ENCODE peak calls at places on chromosomes 4 and X, in ten cellular contexts. A is endodermal cell, X is progenitor cell of endocrine pancreas, T is T-helper 2 cell, U is memory B cell, Y is BJ, Q is AG08396, V is SJSA1, E is tibial artery, L is lower lobe of right lung. S is an unnamed sample.

GRCh38 chrX:72470111-72470510 is 102.5 kb downstream of the HDAC8 start:
- DNase-seq in V (no peak), U (no peak), E (no peak), X (no peak), Y (no peak), L (no peak), A (no peak), Q (no peak), T (no peak), S (no peak)

GRCh38 chr4:88616275-88616996 is 24.2 kb downstream of the HERC3 start:
- DNase-seq in L (no peak), A (no peak), E (peak; percentile 44), U (no peak), X (no peak), Q (no peak), T (no peak), V (no peak), Y (peak; percentile 78), S (no peak)

GRCh38 chr4:157655101-157655818 is 434.7 kb downstream of the GRIA2 start:
- DNase-seq in A (no peak), U (no peak), T (no peak), V (no peak), Y (no peak), L (no peak), E (no peak), Q (no peak), X (no peak), S (no peak)

GRCh38 chr4:153513596-153513995 is 47.4 kb downstream of the TMEM131L start:
- DNase-seq in X (no peak), Q (no peak), E (no peak), U (no peak), A (no peak), Y (peak; percentile 78), V (peak; percentile 73), L (no peak), T (no peak), S (no peak)

GRCh38 chrX:41043950-41044349 is 41.3 kb upstream of the USP9X start:
- DNase-seq in Y (no peak), U (no peak), V (peak; percentile 38), A (no peak), T (no peak), X (no peak), L (no peak), Q (no peak), E (no peak), S (no peak)

GRCh38 chr4:174352405-174352804 is 68.7 kb downstream of the CEP44 start:
- DNase-seq in U (no peak), X (no peak), V (no peak), E (no peak), A (no peak), Q (no peak), Y (no peak), T (no peak), L (no peak), S (no peak)

GRCh38 chr4:152936446-152937279 is 540 bp downstream of the FHDC1 start:
- DNase-seq in Q (peak; percentile 62), E (no peak), U (peak; percentile 18), X (peak; percentile 41), A (peak; percentile 88), T (no peak), V (peak; percentile 33), Y (no peak), L (peak; percentile 59), S (peak; percentile 75)

GRCh38 chrX:151970027-151970426 is 4.4 kb downstream of the GABRE start:
- DNase-seq in E (peak; percentile 20), L (no peak), Q (no peak), Y (no peak), U (no peak), V (no peak), X (no peak), T (no peak), A (no peak), S (no peak)

GRCh38 chrX:20053537-20053936 is 62.7 kb upstream of the BCLAF3 start:
- DNase-seq in Y (no peak), T (no peak), X (no peak), Q (no peak), V (no peak), L (no peak), A (no peak), U (no peak), E (no peak), S (no peak)

GRCh38 chr4:1807258-1807777 is 14.2 kb downstream of the FGFR3 start:
- DNase-seq in L (no peak), E (no peak), V (no peak), U (no peak), X (no peak), Q (no peak), T (no peak), Y (no peak), A (no peak), S (no peak)

GRCh38 chrX:9995855-9996339 is 28.7 kb downstream of the CLDN34 start:
- DNase-seq in U (peak; percentile 68), T (peak; percentile 62), Y (no peak), A (peak; percentile 93), X (peak; percentile 33), E (peak; percentile 79), Q (peak; percentile 87), V (peak; percentile 14), L (peak; percentile 86), S (peak; percentile 77)